ENCODE peak calls at places on chromosomes 4 and X, in seven cellular contexts. J is transverse colon, S is body of pancreas, Q is uterus, R is breast epithelium, V is K562, N is ovary. D is an unnamed sample.

GRCh38 chr4:3436798-3437581 is 4.8 kb upstream of the HGFAC start:
- DNase-seq in J (peak; percentile 66), S (peak; percentile 34), Q (no peak), R (peak; percentile 82), V (no peak), N (no peak), D (no peak)

GRCh38 chr4:85823295-85823694 is 348.3 kb downstream of the ARHGAP24 start:
- DNase-seq in J (no peak), S (peak; percentile 23), Q (no peak), R (no peak), V (no peak), N (no peak), D (no peak)

GRCh38 chr4:51865717-51866116 is 22.8 kb downstream of the DCUN1D4 start:
- DNase-seq in J (no peak), S (no peak), Q (no peak), R (no peak), V (no peak), N (no peak), D (no peak)

GRCh38 chr4:129446074-129446473 is 350.1 kb downstream of the C4orf33 start:
- DNase-seq in J (no peak), S (no peak), Q (no peak), R (no peak), V (no peak), N (no peak), D (no peak)

GRCh38 chrX:130082244-130083106 is 27.8 kb downstream of the ELF4 start:
- DNase-seq in J (peak; percentile 39), S (no peak), Q (peak; percentile 33), R (no peak), V (peak; percentile 78), N (peak; percentile 58), D (peak; percentile 35)

GRCh38 chr4:38782452-38783108 is at the start of gene TLR10:
- DNase-seq in J (peak; percentile 46), S (peak; percentile 63), Q (peak; percentile 53), R (no peak), V (peak; percentile 45), N (no peak), D (no peak)

GRCh38 chr4:6028168-6028567 is 9.9 kb upstream of the C4orf50 start:
- DNase-seq in J (no peak), S (no peak), Q (no peak), R (no peak), V (no peak), N (no peak), D (no peak)

GRCh38 chr4:59612235-59612634 is 1587.9 kb upstream of the ADGRL3 start:
- DNase-seq in J (no peak), S (no peak), Q (no peak), R (no peak), V (no peak), N (no peak), D (no peak)

GRCh38 chr4:16867827-16868226 is 30.6 kb downstream of the LDB2 start:
- DNase-seq in J (no peak), S (no peak), Q (no peak), R (no peak), V (no peak), N (no peak), D (no peak)

DNA sequence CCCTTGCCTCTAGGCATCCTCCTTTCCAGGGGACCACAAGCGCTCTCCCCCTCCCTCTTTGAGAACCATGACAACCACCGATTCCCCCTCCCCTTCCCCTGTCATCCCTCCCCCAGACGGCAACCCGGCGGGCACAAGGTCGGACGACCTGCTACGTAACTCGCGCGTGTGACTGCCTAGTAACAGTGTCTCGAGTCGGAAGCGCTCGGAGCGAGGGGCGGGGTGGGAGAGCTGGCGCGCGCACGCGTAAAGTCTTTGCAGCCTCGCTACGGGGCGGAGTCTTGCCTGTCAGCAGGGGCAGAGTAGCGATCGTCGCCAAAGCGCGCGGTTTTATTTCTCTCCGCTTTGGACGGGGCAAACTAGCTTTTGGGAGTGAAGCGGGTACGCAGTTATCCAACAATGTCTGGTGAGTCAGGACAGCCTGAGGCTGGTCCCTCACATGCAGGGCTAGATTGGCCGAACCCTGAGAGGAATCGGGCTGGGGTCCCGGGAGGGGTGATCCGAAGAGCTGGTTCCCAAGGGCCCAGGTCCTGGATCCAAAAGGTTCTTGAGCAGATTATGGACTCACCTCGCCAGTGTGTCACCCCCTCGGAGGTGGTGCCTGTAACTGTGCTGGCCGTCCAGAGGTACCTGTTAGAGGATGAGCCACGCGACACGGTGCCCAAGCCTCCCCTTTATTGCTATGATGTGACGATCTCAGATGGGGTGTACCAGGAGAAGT is at the start of gene RADX:
- DNase-seq in J (peak; percentile 86), S (peak; percentile 89), Q (peak; percentile 69), R (peak; percentile 52), V (peak; percentile 9), N (peak; percentile 84), D (peak; percentile 19)
- TF ChIP-seq POLR2A in J (peak; percentile 37), S (peak; percentile 52), Q (no peak), R (no peak), V (no peak), N (peak; percentile 69), D (no peak)

GRCh38 chr4:119211856-119212250 is 660 bp upstream of the USP53 start:
- DNase-seq in J (no peak), S (no peak), Q (no peak), R (peak; percentile 35), V (no peak), N (no peak), D (no peak)

GRCh38 chr4:119212251-119212963 is at the start of gene USP53:
- DNase-seq in J (peak; percentile 99), S (peak; percentile 100), Q (peak; percentile 98), R (peak; percentile 99), V (peak; percentile 98), N (peak; percentile 99), D (peak; percentile 82)

GRCh38 chr4:119209586-119209985 is 2.9 kb upstream of the USP53 start:
- DNase-seq in J (peak; percentile 20), S (no peak), Q (no peak), R (no peak), V (no peak), N (no peak), D (no peak)

GRCh38 chr4:119210760-119211159 is 1.8 kb upstream of the USP53 start:
- DNase-seq in J (no peak), S (no peak), Q (no peak), R (no peak), V (no peak), N (no peak), D (no peak)

GRCh38 chr4:119212964-119213606 is 572 bp downstream of the USP53 start:
- DNase-seq in J (peak; percentile 85), S (peak; percentile 88), Q (peak; percentile 86), R (peak; percentile 74), V (peak; percentile 82), N (peak; percentile 86), D (peak; percentile 30)
- TF ChIP-seq POLR2A in J (no peak), S (no peak), Q (peak; percentile 30), R (no peak), V (no peak), N (no peak), D (no peak)

GRCh38 chrX:47217852-47218279 is 615 bp upstream of the CDK16 start:
- DNase-seq in J (peak; percentile 99), S (peak; percentile 99), Q (peak; percentile 100), R (peak; percentile 99), V (peak; percentile 96), N (peak; percentile 98), D (peak; percentile 68)
- TF ChIP-seq POLR2A in J (no peak), S (no peak), Q (peak; percentile 6), R (no peak), V (no peak), N (peak; percentile 51), D (no peak)

GRCh38 chr4:73450398-73451004 is 14.5 kb downstream of the AFP start:
- DNase-seq in J (no peak), S (peak; percentile 47), Q (no peak), R (no peak), V (peak; percentile 29), N (peak; percentile 66), D (no peak)

GRCh38 chr4:73451404-73451803 is 15.4 kb downstream of the AFP start:
- DNase-seq in J (no peak), S (peak; percentile 52), Q (no peak), R (no peak), V (no peak), N (no peak), D (no peak)

GRCh38 chr4:73453701-73454005 is 17.6 kb downstream of the AFP start:
- DNase-seq in J (no peak), S (peak; percentile 22), Q (no peak), R (no peak), V (no peak), N (no peak), D (no peak)

GRCh38 chr4:73452953-73453700 is 17.1 kb downstream of the AFP start:
- DNase-seq in J (peak; percentile 56), S (no peak), Q (no peak), R (no peak), V (no peak), N (no peak), D (no peak)

GRCh38 chr4:73451978-73452747 is 16.1 kb downstream of the AFP start:
- DNase-seq in J (no peak), S (no peak), Q (no peak), R (no peak), V (no peak), N (no peak), D (no peak)
- TF ChIP-seq POLR2A in J (no peak), S (no peak), Q (no peak), R (no peak), V (no peak), N (no peak), D (no peak)

DNA sequence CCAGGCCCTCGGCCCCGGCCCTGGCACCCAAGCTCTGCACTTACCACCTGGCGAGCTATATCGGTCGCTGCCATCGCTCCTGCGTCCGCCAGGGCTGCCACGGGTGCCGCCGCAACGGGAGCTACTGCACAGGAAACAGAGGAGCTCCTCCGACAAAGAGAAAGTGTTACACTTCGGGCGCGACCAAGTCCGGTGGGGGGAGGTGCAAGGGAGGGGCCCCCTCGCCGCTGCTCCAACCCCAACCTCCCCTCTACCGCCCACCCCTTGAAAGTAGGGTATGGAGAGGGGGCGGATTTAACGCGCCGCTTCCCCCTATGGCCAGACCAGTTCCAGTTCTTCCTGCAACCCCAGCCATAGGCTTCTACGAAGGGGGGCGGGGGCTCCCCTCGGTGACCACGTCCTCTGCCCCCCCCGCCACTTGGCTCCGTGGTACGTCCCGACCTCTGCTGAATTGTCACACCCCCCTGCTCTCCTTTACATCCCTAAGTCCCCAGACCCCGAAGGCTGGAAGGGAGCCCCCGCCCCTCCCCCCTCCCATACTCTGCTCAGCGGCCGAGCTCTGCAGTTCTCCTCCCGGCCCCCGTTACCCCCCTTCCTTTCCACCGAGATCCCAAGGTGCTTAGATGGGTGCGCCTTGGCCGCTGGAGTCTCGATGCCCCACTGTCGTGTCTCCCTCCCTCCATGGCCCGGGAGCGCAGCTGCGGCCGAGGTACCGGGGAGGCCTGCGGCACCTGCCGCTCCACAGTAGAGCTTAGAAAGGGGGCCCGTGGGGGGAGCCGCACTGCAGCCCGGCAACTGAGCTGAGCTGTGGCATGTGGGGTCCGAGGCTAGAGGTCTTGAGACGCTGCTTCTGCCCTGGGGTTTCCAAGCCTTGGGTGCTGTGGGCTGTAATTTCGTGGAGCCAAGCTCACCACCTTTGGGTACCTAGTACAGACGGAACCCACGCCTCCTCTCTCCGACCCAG is at the start of gene SEPTIN6:
- DNase-seq in J (peak; percentile 82), S (peak; percentile 64), Q (peak; percentile 43), R (peak; percentile 36), V (peak; percentile 87), N (peak; percentile 69), D (peak; percentile 53)
- TF ChIP-seq POLR2A in J (peak; percentile 78), S (peak; percentile 64), Q (no peak), R (no peak), V (peak; percentile 80), N (no peak), D (peak; percentile 77)

DNA sequence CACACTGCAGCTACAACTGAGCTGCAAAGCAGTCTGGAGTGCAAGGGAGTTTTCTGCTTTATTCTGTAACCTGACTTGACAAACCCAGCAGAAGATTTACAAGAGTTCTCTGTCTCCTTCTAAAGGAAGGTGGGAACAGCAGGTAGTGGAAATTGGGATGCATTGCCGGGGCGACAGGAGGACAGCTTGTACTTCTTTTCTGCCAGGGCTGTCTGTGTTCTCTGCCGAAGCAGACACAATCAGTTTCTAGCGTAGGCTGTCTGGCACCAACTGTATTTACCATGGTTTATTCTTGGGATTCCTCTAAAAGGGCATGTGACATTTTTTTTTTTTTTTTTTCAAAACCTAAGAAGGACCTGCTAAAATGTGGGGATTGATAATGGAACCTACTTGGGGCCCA is 190.8 kb upstream of the GK2 start:
- DNase-seq in J (no peak), S (no peak), Q (no peak), R (peak; percentile 23), V (no peak), N (no peak), D (no peak)
- TF ChIP-seq POLR2A in J (no peak), S (no peak), Q (no peak), R (no peak), V (no peak), N (no peak), D (no peak)